ENCODE peak calls at places on chromosomes 6 and 20, in four cellular contexts. A, R, P and Y are unnamed samples.

GRCh38 chr6:141107562-141108160 is 1025.1 kb upstream of the GJE1 start:
- DNase-seq in A (no peak), R (no peak), P (no peak), Y (no peak)

GRCh38 chr6:3414704-3415453 is 42.0 kb downstream of the SLC22A23 start:
- DNase-seq in A (no peak), R (no peak), P (peak), Y (peak)

GRCh38 chr6:154039231-154039842 is at the start of gene OPRM1:
- DNase-seq in A (no peak), R (no peak), P (no peak), Y (peak)

GRCh38 chr6:152771061-152771687 is 20.6 kb downstream of the VIP start:
- DNase-seq in A (no peak), R (no peak), P (no peak), Y (no peak)

GRCh38 chr6:73985891-73986290 is 289.9 kb downstream of the CD109 start:
- DNase-seq in A (no peak), R (no peak), P (no peak), Y (no peak)

GRCh38 chr6:19204445-19204844 is 632.7 kb upstream of the ID4 start:
- DNase-seq in A (no peak), R (no peak), P (no peak), Y (no peak)

GRCh38 chr6:885051-885590 is 192.2 kb upstream of the EXOC2 start:
- DNase-seq in A (peak), R (no peak), P (no peak), Y (no peak)

GRCh38 chr6:21753571-21754108 is 160.1 kb downstream of the SOX4 start:
- DNase-seq in A (no peak), R (no peak), P (no peak), Y (no peak)

GRCh38 chr6:167760979-167761793 is 65.5 kb upstream of the AFDN start:
- DNase-seq in A (no peak), R (no peak), P (no peak), Y (no peak)

GRCh38 chr6:164097557-164098398 is 683.3 kb downstream of the QKI start:
- DNase-seq in A (no peak), R (no peak), P (no peak), Y (no peak)

GRCh38 chr6:19851273-19852089 is 14.3 kb downstream of the ID4 start:
- DNase-seq in A (peak), R (no peak), P (peak), Y (peak)

GRCh38 chr6:14280766-14281293 is 163.3 kb downstream of the CD83 start:
- DNase-seq in A (no peak), R (no peak), P (no peak), Y (no peak)

GRCh38 chr6:128064540-128064895 is 163.7 kb upstream of the THEMIS start:
- DNase-seq in A (no peak), R (no peak), P (no peak), Y (no peak)

GRCh38 chr20:63520939-63521601 is 505 bp downstream of the PPDPF start:
- DNase-seq in A (peak), R (no peak), P (peak), Y (peak)

GRCh38 chr6:6699741-6700367 is 111.3 kb downstream of the LY86 start:
- DNase-seq in A (peak), R (no peak), P (no peak), Y (no peak)

DNA sequence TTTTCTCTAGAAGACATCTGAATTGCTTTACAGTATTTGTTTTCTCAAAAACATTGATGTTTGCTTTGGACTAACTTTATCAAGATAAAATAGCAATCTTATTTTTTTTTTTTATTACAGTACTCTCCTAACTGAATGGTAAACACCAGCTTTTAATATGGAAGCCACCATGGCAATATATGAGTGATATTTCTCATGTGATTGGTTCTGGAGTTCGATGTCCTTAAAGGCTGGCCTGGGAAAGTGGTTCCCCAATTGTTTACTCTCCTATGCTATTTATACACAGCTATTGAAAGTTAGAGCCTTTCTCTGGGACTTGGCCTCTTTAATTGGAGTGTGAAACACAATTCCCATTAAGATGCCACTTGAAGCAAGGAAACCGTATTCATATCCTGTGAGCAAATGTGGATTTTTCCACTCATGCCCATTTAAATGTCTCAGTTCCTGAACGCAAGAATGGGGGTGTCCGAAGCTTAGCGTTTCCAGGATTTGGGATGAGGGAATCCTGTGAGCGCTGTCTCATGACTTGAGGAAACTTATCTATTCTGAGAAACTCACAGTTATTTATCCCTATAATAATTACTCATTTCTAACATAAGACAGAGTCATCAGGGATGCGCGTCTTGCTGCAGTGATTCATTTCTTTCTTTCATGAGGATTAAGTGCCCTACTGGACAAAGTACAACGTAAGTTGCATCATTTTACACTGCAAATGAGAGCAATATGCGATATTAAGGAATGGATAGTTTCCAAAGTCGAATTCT is 143.2 kb upstream of the PREP start:
- DNase-seq in A (no peak), R (no peak), P (no peak), Y (no peak)
- TF ChIP-seq CTCF in A (no peak), R (no peak), P (no peak), Y (no peak)

DNA sequence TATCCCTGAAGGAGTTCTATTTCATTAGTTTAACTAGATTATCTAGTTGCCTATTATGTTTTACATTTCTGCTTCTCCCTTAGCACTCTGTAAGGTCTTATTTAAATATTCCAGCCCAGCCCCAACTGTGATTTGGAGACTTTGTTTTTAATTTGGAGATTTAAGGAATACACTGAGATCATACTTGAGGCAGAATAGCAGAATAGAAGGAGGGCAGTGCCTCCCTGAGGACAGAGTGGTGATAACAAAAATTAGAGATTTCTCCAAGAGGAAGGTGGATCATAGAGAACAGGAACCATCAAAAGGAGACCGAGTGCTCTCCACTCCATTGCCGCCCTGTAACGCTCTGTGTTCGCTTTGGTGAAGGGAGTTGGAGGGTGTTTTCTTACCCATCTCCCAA is 14.8 kb upstream of the CD164 start:
- DNase-seq in A (no peak), R (no peak), P (no peak), Y (no peak)
- TF ChIP-seq CTCF in A (peak), R (no peak), P (peak), Y (no peak)

DNA sequence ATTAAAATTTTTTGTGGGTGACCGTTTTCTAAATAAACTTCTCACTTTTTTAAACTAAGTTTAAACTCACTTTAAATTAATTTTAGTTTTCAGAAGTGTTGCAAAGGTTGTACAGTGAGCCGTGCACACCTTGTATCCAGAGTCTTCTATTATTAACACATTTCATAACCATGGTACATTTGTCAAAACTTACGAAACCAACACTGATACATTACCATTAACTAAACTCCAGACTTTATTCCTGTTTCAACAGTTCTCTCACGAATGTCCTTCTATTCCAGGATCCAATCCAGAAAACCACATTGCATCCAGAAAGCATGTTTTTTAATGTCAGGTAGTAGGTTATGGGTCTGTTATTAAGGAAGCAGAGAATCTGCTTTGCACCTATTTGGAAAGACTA is 319.9 kb downstream of the CBLN4 start:
- DNase-seq in A (no peak), R (no peak), P (no peak), Y (no peak)
- TF ChIP-seq CTCF in A (no peak), R (no peak), P (no peak), Y (no peak)

GRCh38 chr20:14197097-14197496 is 140.3 kb downstream of the FLRT3 start:
- DNase-seq in A (no peak), R (no peak), P (no peak), Y (no peak)

GRCh38 chr20:14193443-14193842 is 144.0 kb downstream of the FLRT3 start:
- DNase-seq in A (no peak), R (no peak), P (no peak), Y (no peak)

GRCh38 chr20:14189794-14190402 is 147.5 kb downstream of the FLRT3 start:
- DNase-seq in A (no peak), R (no peak), P (peak), Y (no peak)

GRCh38 chr20:14191559-14191958 is 145.9 kb downstream of the FLRT3 start:
- DNase-seq in A (no peak), R (no peak), P (no peak), Y (no peak)

DNA sequence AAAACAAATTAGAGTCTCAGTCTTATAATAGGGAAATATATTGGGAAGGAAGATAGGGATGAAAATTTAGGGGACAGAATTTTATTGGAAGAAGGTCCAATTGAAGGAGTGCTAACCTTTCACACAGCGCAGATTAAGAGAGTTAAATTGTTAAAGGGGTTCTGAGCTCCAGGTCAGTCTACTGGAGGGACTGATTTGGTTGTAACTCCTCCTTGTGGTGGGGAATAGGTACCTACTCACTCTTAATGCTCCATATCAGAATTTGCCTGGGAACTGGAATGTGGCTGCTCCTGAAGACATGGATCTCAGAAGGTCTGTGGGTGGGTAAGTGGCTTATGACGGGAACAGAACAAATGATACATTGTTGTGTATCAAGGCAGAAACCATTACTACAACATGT is 143.5 kb downstream of the FLRT3 start:
- DNase-seq in A (no peak), R (no peak), P (no peak), Y (no peak)
- TF ChIP-seq CTCF in A (no peak), R (no peak), P (no peak), Y (no peak)

GRCh38 chr6:124699038-124699437 is 263.2 kb upstream of the RNF217 start:
- DNase-seq in A (no peak), R (no peak), P (no peak), Y (no peak)
- TF ChIP-seq CTCF in A (no peak), R (no peak), P (no peak), Y (no peak)

DNA sequence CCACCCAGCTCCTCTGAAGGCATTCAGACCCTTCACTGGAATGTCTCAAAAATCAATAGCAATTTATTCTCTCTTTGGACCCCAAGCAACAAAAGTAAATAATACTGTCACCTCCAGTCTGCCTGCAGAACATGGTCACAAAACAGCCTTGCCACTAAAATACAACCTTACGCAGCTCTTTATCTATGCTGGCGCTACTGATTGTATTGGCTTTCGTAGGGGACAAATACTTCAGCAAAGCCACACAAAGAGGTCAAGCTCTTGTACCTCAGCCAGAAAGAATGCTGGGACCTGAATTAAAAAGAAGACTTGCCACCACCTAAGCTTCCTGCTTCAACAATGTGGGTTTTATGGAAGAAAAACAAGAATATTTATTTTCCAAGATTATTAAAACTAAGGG is 57.2 kb downstream of the PRKN start:
- DNase-seq in A (no peak), R (no peak), P (no peak), Y (no peak)
- TF ChIP-seq CTCF in A (no peak), R (no peak), P (no peak), Y (no peak)

GRCh38 chr20:60009826-60010616 is 51.8 kb downstream of the CDH26 start:
- DNase-seq in A (no peak), R (no peak), P (no peak), Y (no peak)
- TF ChIP-seq CTCF in A (no peak), R (peak), P (peak), Y (no peak)